ENCODE peak calls at places on chromosomes 12 and 14, in nine cellular contexts. One of them, this sample, is unnamed.

GRCh38 chr12:52147367-52147972 is 44.3 kb downstream of the KRT80 start:
- DNase-seq in mesenchymal stem cell: peak
- DNase-seq in left ventricle myocardium superior: peak
- DNase-seq in M059J: peak
- DNase-seq in B cell: no peak
- DNase-seq in Daoy: peak
- DNase-seq in activated CD4-positive, CD25-positive, alpha-beta regulatory T cell treated with anti-CD3 and anti-CD28 coated beads, Interleukin-2, amount 50 U/mL, for 72 hours: no peak
- DNase-seq in myocyte: peak
- DNase-seq in caudate nucleus: no peak
- DNase-seq in this sample: peak

GRCh38 chr12:4139191-4139590 is 134.4 kb upstream of the CCND2 start:
- DNase-seq in caudate nucleus: no peak
- DNase-seq in mesenchymal stem cell: no peak
- DNase-seq in B cell: no peak
- DNase-seq in M059J: no peak
- DNase-seq in myocyte: no peak
- DNase-seq in activated CD4-positive, CD25-positive, alpha-beta regulatory T cell treated with anti-CD3 and anti-CD28 coated beads, Interleukin-2, amount 50 U/mL, for 72 hours: no peak
- DNase-seq in Daoy: no peak
- DNase-seq in left ventricle myocardium superior: no peak
- DNase-seq in this sample: no peak

GRCh38 chr12:132310181-132311040 is 19.0 kb downstream of the GALNT9 start:
- DNase-seq in mesenchymal stem cell: no peak
- DNase-seq in M059J: no peak
- DNase-seq in left ventricle myocardium superior: peak
- DNase-seq in myocyte: no peak
- DNase-seq in caudate nucleus: no peak
- DNase-seq in activated CD4-positive, CD25-positive, alpha-beta regulatory T cell treated with anti-CD3 and anti-CD28 coated beads, Interleukin-2, amount 50 U/mL, for 72 hours: no peak
- DNase-seq in Daoy: peak
- DNase-seq in B cell: no peak
- DNase-seq in this sample: peak

GRCh38 chr12:101884174-101884573 is 6.8 kb downstream of the DRAM1 start:
- DNase-seq in B cell: no peak
- DNase-seq in mesenchymal stem cell: no peak
- DNase-seq in caudate nucleus: no peak
- DNase-seq in M059J: no peak
- DNase-seq in myocyte: no peak
- DNase-seq in left ventricle myocardium superior: no peak
- DNase-seq in activated CD4-positive, CD25-positive, alpha-beta regulatory T cell treated with anti-CD3 and anti-CD28 coated beads, Interleukin-2, amount 50 U/mL, for 72 hours: no peak
- DNase-seq in Daoy: no peak
- DNase-seq in this sample: no peak

GRCh38 chr12:95218164-95218851 is 701 bp downstream of the VEZT start:
- DNase-seq in M059J: peak
- DNase-seq in activated CD4-positive, CD25-positive, alpha-beta regulatory T cell treated with anti-CD3 and anti-CD28 coated beads, Interleukin-2, amount 50 U/mL, for 72 hours: no peak
- DNase-seq in caudate nucleus: no peak
- DNase-seq in left ventricle myocardium superior: no peak
- DNase-seq in B cell: peak
- DNase-seq in myocyte: peak
- DNase-seq in Daoy: no peak
- DNase-seq in mesenchymal stem cell: peak
- DNase-seq in this sample: no peak

GRCh38 chr14:26008290-26008689 is 589.5 kb downstream of the NOVA1 start:
- DNase-seq in left ventricle myocardium superior: no peak
- DNase-seq in myocyte: no peak
- DNase-seq in M059J: no peak
- DNase-seq in activated CD4-positive, CD25-positive, alpha-beta regulatory T cell treated with anti-CD3 and anti-CD28 coated beads, Interleukin-2, amount 50 U/mL, for 72 hours: no peak
- DNase-seq in B cell: no peak
- DNase-seq in mesenchymal stem cell: no peak
- DNase-seq in caudate nucleus: no peak
- DNase-seq in Daoy: no peak
- DNase-seq in this sample: no peak

GRCh38 chr14:75389679-75390078 is 38.1 kb upstream of the JDP2 start:
- DNase-seq in mesenchymal stem cell: peak
- DNase-seq in myocyte: no peak
- DNase-seq in caudate nucleus: no peak
- DNase-seq in activated CD4-positive, CD25-positive, alpha-beta regulatory T cell treated with anti-CD3 and anti-CD28 coated beads, Interleukin-2, amount 50 U/mL, for 72 hours: no peak
- DNase-seq in left ventricle myocardium superior: no peak
- DNase-seq in Daoy: no peak
- DNase-seq in B cell: no peak
- DNase-seq in M059J: peak
- DNase-seq in this sample: no peak

GRCh38 chr14:28243600-28243999 is 523.0 kb upstream of the FOXG1 start:
- DNase-seq in B cell: no peak
- DNase-seq in left ventricle myocardium superior: no peak
- DNase-seq in caudate nucleus: no peak
- DNase-seq in activated CD4-positive, CD25-positive, alpha-beta regulatory T cell treated with anti-CD3 and anti-CD28 coated beads, Interleukin-2, amount 50 U/mL, for 72 hours: no peak
- DNase-seq in Daoy: no peak
- DNase-seq in mesenchymal stem cell: no peak
- DNase-seq in M059J: peak
- DNase-seq in myocyte: peak
- DNase-seq in this sample: no peak